ENCODE peak calls at places on chromosomes 1 and 21, in four cellular contexts. J is NCI-H460; K is CD4-positive, CD25-positive, alpha-beta regulatory T cell; C is NCI-H1417. S is an unnamed sample.

GRCh38 chr1:91799159-91799558 is 86.8 kb downstream of the TGFBR3 start:
- DNase-seq in K (no peak), C (no peak), J (no peak), S (no peak)

GRCh38 chr1:42682739-42683529 is 716 bp downstream of the YBX1 start:
- DNase-seq in C (peak; percentile 74), J (peak; percentile 50), K (peak; percentile 72), S (no peak)

GRCh38 chr1:242449211-242449610 is 75.3 kb downstream of the PLD5 start:
- DNase-seq in C (no peak), J (no peak), K (no peak), S (no peak)

GRCh38 chr1:68232354-68233148 is at the start of gene WLS:
- DNase-seq in K (no peak), J (peak; percentile 50), C (peak; percentile 77), S (no peak)

GRCh38 chr1:21939650-21940374 is 2.7 kb upstream of the HSPG2 start:
- DNase-seq in J (peak; percentile 70), C (no peak), K (no peak), S (peak; percentile 78)

GRCh38 chr1:153422450-153423068 is 6.2 kb downstream of the S100A7A start:
- DNase-seq in K (peak; percentile 55), C (no peak), J (peak; percentile 69), S (peak; percentile 17)

GRCh38 chr21:36450511-36450910 is 29.4 kb downstream of the CLDN14 start:
- DNase-seq in C (no peak), J (no peak), K (no peak), S (peak; percentile 49)

GRCh38 chr1:232377494-232377770 is 252.5 kb downstream of the SIPA1L2 start:
- DNase-seq in J (peak; percentile 7), K (no peak), C (no peak), S (no peak)

GRCh38 chr1:183180634-183181056 is 5.4 kb upstream of the LAMC2 start:
- DNase-seq in J (peak; percentile 65), C (no peak), K (no peak), S (peak; percentile 45)

GRCh38 chr21:39319814-39320332 is 6.4 kb upstream of the BRWD1 start:
- DNase-seq in C (no peak), J (no peak), K (no peak), S (no peak)

GRCh38 chr1:216461466-216461865 is 38.2 kb upstream of the USH2A start:
- DNase-seq in J (no peak), C (no peak), K (no peak), S (no peak)

GRCh38 chr21:29154270-29154669 is 23.8 kb downstream of the MAP3K7CL start:
- DNase-seq in J (no peak), C (no peak), K (no peak), S (no peak)

GRCh38 chr1:221611930-221612777 is 129.7 kb downstream of the DUSP10 start:
- DNase-seq in K (no peak), J (peak; percentile 41), C (no peak), S (peak; percentile 75)

GRCh38 chr1:245234217-245235120 is 79.7 kb downstream of the KIF26B start:
- DNase-seq in K (no peak), C (peak; percentile 91), J (no peak), S (no peak)

GRCh38 chr21:42652527-42653491 is 612 bp upstream of the PDE9A start:
- DNase-seq in C (peak; percentile 60), J (peak; percentile 49), K (no peak), S (no peak)

GRCh38 chr21:16532841-16533240 is 803.1 kb downstream of the USP25 start:
- DNase-seq in J (no peak), K (no peak), C (no peak), S (no peak)

GRCh38 chr1:84478876-84479868 is at the start of gene RPF1:
- DNase-seq in K (peak; percentile 84), C (peak; percentile 87), J (peak; percentile 73), S (peak; percentile 48)

GRCh38 chr1:98975113-98975512 is 29.5 kb downstream of the PLPPR5 start:
- DNase-seq in J (no peak), K (no peak), C (no peak), S (no peak)

GRCh38 chr21:35475768-35476167 is 426.7 kb upstream of the RUNX1 start:
- DNase-seq in C (no peak), J (no peak), K (no peak), S (no peak)

GRCh38 chr1:63274371-63274770 is 48.0 kb upstream of the FOXD3 start:
- DNase-seq in K (no peak), C (no peak), J (no peak), S (no peak)

GRCh38 chr1:158196461-158196860 is 15.8 kb downstream of the CD1D start:
- DNase-seq in J (no peak), K (no peak), C (no peak), S (no peak)

GRCh38 chr1:236063919-236064673 is 794 bp downstream of the NID1 start:
- DNase-seq in K (no peak), J (no peak), C (no peak), S (no peak)

GRCh38 chr21:46295996-46296752 is 10.0 kb downstream of the YBEY start:
- DNase-seq in K (peak; percentile 51), C (no peak), J (no peak), S (no peak)

GRCh38 chr21:38258803-38259485 is 2.2 kb downstream of the KCNJ15 start:
- DNase-seq in C (no peak), K (no peak), J (no peak), S (no peak)

GRCh38 chr1:2847086-2847850 is 45.8 kb upstream of the TTC34 start:
- DNase-seq in J (no peak), C (no peak), K (no peak), S (no peak)

GRCh38 chr1:178682429-178682828 is 42.6 kb upstream of the RALGPS2 start:
- DNase-seq in C (no peak), J (no peak), K (no peak), S (no peak)

GRCh38 chr1:92754000-92754787 is 30.7 kb downstream of the EVI5 start:
- DNase-seq in J (no peak), K (no peak), C (no peak), S (peak; percentile 63)

GRCh38 chr1:32754282-32755097 is 51.9 kb upstream of the SYNC start:
- DNase-seq in C (peak; percentile 63), K (peak; percentile 29), J (no peak), S (no peak)

GRCh38 chr1:176567190-176567794 is 104.3 kb downstream of the PAPPA2 start:
- DNase-seq in C (no peak), J (peak; percentile 23), K (no peak), S (peak; percentile 27)